ENCODE peak calls at places on chromosomes 7 and 10, in six cellular contexts. F, G, J, P, L and W are unnamed samples.

GRCh38 chr7:134440067-134440466 is 18.8 kb downstream of the AKR1B1 start:
- DNase-seq in F (no peak), G (no peak), J (no peak), P (no peak), L (no peak), W (no peak)

GRCh38 chr10:46234026-46234425 is 52.8 kb upstream of the ANTXRL start:
- DNase-seq in F (no peak), G (no peak), J (no peak), P (no peak), L (no peak), W (no peak)

GRCh38 chr7:122305475-122306319 is 1.1 kb upstream of the FEZF1 start:
- DNase-seq in F (peak), G (peak), J (no peak), P (no peak), L (no peak), W (no peak)

GRCh38 chr10:112382539-112383235 is 8.8 kb downstream of the ACSL5 start:
- DNase-seq in F (no peak), G (no peak), J (no peak), P (no peak), L (no peak), W (no peak)

GRCh38 chr7:43756368-43757072 is 2.0 kb upstream of the BLVRA start:
- DNase-seq in F (no peak), G (no peak), J (no peak), P (no peak), L (no peak), W (no peak)

GRCh38 chr10:50624154-50624865 is 554 bp upstream of the SGMS1 start:
- DNase-seq in F (peak), G (peak), J (peak), P (peak), L (no peak), W (peak)

GRCh38 chr10:112183329-112184051 is at the start of gene GPAM:
- DNase-seq in F (peak), G (peak), J (peak), P (no peak), L (peak), W (peak)

GRCh38 chr10:69352569-69353264 is 64.0 kb downstream of the TACR2 start:
- DNase-seq in F (no peak), G (no peak), J (no peak), P (no peak), L (no peak), W (no peak)

GRCh38 chr7:42893341-42894242 is 18.3 kb downstream of the C7orf25 start:
- DNase-seq in F (no peak), G (no peak), J (no peak), P (no peak), L (no peak), W (no peak)

GRCh38 chr7:6221340-6222319 is 50.8 kb downstream of the CYTH3 start:
- DNase-seq in F (no peak), G (no peak), J (no peak), P (no peak), L (no peak), W (no peak)

GRCh38 chr7:136890379-136890778 is 21.9 kb downstream of the CHRM2 start:
- DNase-seq in F (no peak), G (no peak), J (no peak), P (no peak), L (no peak), W (no peak)

GRCh38 chr7:11650030-11650429 is 182.0 kb downstream of the THSD7A start:
- DNase-seq in F (no peak), G (no peak), J (no peak), P (no peak), L (no peak), W (no peak)

GRCh38 chr10:12403119-12403518 is 53.8 kb downstream of the CAMK1D start:
- DNase-seq in F (no peak), G (no peak), J (no peak), P (no peak), L (no peak), W (no peak)

GRCh38 chr10:12406764-12407400 is 57.5 kb downstream of the CAMK1D start:
- DNase-seq in F (no peak), G (no peak), J (no peak), P (no peak), L (no peak), W (no peak)

GRCh38 chr10:12408472-12408871 is 59.1 kb downstream of the CAMK1D start:
- DNase-seq in F (no peak), G (no peak), J (no peak), P (no peak), L (no peak), W (no peak)

GRCh38 chr10:12409171-12409570 is 59.8 kb downstream of the CAMK1D start:
- DNase-seq in F (no peak), G (no peak), J (no peak), P (no peak), L (no peak), W (no peak)

GRCh38 chr10:12405342-12406320 is 56.3 kb downstream of the CAMK1D start:
- DNase-seq in F (no peak), G (no peak), J (no peak), P (no peak), L (no peak), W (peak)
- TF ChIP-seq SIN3A in F (no peak), G (no peak), J (no peak), P (no peak), L (no peak), W (no peak)

GRCh38 chr10:29949411-29950011 is 109.9 kb downstream of the JCAD start:
- DNase-seq in F (no peak), G (no peak), J (no peak), P (no peak), L (no peak), W (no peak)
- TF ChIP-seq SIN3A in F (no peak), G (no peak), J (peak), P (no peak), L (no peak), W (no peak)

GRCh38 chr10:86727992-86728559 is 28.3 kb upstream of the BMPR1A start:
- DNase-seq in F (no peak), G (no peak), J (no peak), P (peak), L (no peak), W (no peak)
- TF ChIP-seq SIN3A in F (no peak), G (no peak), J (no peak), P (no peak), L (no peak), W (no peak)

GRCh38 chr10:32955790-32956189 is 2.2 kb downstream of the ITGB1 start:
- DNase-seq in F (no peak), G (no peak), J (no peak), P (no peak), L (no peak), W (no peak)

GRCh38 chr10:32958992-32959703 is 1.1 kb upstream of the ITGB1 start:
- DNase-seq in F (no peak), G (no peak), J (peak), P (no peak), L (peak), W (no peak)

GRCh38 chr10:32958085-32958991 is at the start of gene ITGB1:
- DNase-seq in F (peak), G (peak), J (peak), P (peak), L (no peak), W (no peak)

GRCh38 chr10:32956365-32957197 is 1.4 kb downstream of the ITGB1 start:
- DNase-seq in F (no peak), G (no peak), J (no peak), P (no peak), L (no peak), W (no peak)

DNA sequence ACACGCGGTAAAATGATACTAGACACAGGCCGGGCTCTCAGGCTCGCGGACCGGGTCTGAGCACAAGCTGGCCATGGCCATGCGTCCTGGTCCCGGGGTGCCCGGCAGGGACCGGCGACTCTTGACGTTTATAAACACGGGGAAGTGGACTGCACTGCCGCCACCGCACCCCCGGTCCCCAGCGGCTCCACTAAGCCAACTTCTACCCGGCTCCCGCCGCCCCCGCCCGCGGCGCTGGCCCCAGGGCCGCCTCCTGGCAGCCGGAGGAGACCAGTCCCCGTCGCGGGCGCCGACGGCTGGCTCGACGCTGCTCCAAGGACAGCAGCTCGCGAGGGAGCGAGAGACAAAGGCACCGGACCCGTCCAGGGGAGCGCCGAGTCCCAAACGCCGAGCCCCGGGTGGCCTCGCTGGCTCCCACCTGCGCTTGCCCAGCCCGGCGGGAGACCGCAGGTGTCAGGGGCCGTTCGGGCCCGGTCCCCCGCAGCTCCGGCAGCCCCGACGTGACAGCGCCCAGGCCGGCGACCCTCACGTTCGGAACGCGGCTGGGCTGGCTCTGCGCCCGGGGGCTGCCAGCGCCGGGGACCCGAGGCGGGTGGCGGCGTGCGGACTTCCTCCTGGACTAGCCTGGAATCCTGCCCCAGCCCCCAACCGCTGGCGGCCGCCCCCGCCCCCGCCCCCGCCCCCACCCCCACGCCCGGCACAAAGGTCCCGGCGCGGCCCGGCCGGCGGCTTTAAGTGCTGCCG is 517 bp downstream of the ITGB1 start:
- DNase-seq in F (no peak), G (peak), J (peak), P (no peak), L (no peak), W (no peak)
- TF ChIP-seq SIN3A in F (peak), G (no peak), J (no peak), P (no peak), L (no peak), W (peak)

GRCh38 chr7:158362912-158363905 is 224.4 kb downstream of the PTPRN2 start:
- DNase-seq in F (no peak), G (peak), J (no peak), P (no peak), L (no peak), W (no peak)
- TF ChIP-seq SIN3A in F (no peak), G (no peak), J (no peak), P (no peak), L (no peak), W (no peak)

GRCh38 chr7:105107458-105107857 is 93.5 kb downstream of the KMT2E start:
- DNase-seq in F (no peak), G (no peak), J (no peak), P (no peak), L (no peak), W (no peak)

DNA sequence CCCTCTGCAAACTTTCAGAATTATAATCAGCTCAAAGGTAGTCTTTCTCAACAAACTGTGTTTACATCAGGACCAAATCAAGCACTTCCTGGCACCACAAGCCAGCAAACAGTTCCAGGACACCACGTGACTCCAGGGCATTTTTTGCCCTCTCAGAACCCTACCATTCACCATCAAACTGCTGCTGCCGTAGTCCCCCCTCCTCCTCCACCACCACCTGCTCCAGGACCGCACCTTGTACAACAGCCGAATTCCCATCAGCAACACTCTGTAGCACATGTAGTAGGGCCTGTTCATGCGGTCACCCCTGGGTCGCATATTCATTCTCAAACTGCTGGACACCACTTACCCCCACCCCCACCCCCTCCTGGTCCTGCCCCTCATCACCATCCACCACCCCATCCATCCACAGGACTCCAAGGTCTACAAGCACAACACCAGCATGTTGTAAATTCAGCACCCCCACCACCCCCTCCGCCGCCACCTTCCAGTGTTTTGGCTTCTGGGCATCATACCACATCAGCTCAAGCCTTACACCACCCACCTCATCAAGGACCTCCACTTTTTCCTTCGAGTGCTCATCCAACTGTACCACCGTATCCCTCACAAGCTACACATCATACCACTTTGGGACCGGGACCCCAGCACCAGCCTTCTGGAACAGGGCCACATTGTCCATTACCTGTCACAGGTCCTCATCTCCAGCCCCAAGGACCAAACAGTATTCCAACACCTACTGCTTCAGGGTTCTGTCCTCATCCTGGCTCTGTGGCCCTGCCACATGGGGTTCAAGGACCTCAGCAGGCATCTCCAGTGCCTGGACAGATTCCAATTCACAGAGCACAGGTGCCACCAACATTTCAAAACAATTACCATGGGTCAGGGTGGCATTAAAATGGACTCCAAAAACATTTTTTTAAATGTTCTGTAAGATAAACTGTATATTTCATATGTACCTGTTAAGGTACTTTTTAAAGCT is 98.7 kb downstream of the KMT2E start:
- DNase-seq in F (no peak), G (no peak), J (no peak), P (no peak), L (no peak), W (no peak)
- TF ChIP-seq SIN3A in F (no peak), G (no peak), J (no peak), P (no peak), L (no peak), W (no peak)